ENCODE peak calls at places on chromosomes 7 and 10, in seven cellular contexts. Q is heart right ventricle, M is hepatocyte, Z is breast epithelium, K is lung, W is H9, H is kidney. U is an unnamed sample.

GRCh38 chr10:99533496-99534455 is 1.0 kb downstream of the NKX2-3 start:
- DNase-seq in H (no peak), Q (no peak), Z (no peak), M (no peak), W (peak), K (no peak), U (no peak)

GRCh38 chr10:91010952-91011351 is 90.1 kb upstream of the ANKRD1 start:
- DNase-seq in M (no peak), H (no peak), Z (no peak), K (no peak), Q (no peak), W (no peak), U (peak)

GRCh38 chr10:12535656-12536055 is 186.3 kb downstream of the CAMK1D start:
- DNase-seq in W (no peak), Q (no peak), Z (no peak), M (no peak), H (no peak), K (no peak), U (no peak)

GRCh38 chr7:141960687-141961422 is 12.7 kb downstream of the TAS2R38 start:
- DNase-seq in Q (no peak), M (no peak), K (no peak), W (no peak), H (no peak), Z (no peak), U (no peak)

GRCh38 chr7:100152937-100153666 is 4.4 kb downstream of the LAMTOR4 start:
- DNase-seq in H (no peak), M (no peak), W (no peak), Z (no peak), K (no peak), Q (no peak), U (no peak)

GRCh38 chr10:132856869-132857524 is 71.0 kb upstream of the NKX6-2 start:
- DNase-seq in H (peak), Q (no peak), K (no peak), W (peak), M (no peak), Z (no peak), U (no peak)

GRCh38 chr10:89805599-89806013 is 104.2 kb downstream of the KIF20B start:
- DNase-seq in Z (no peak), H (no peak), M (no peak), Q (no peak), W (no peak), K (no peak), U (no peak)

GRCh38 chr7:139741239-139741638 is 36.6 kb downstream of the HIPK2 start:
- DNase-seq in W (no peak), K (no peak), H (no peak), Q (no peak), M (no peak), Z (no peak), U (no peak)

GRCh38 chr7:132065193-132065972 is 509.0 kb upstream of the PODXL start:
- DNase-seq in H (no peak), Q (peak), M (peak), K (peak), W (no peak), Z (no peak), U (peak)

GRCh38 chr10:44780461-44780860 is 130.7 kb upstream of the TMEM72 start:
- DNase-seq in Q (no peak), M (no peak), Z (no peak), H (no peak), K (no peak), W (no peak), U (no peak)

GRCh38 chr7:49522111-49522510 is 251.3 kb upstream of the VWC2 start:
- DNase-seq in K (no peak), W (no peak), H (no peak), M (no peak), Q (no peak), Z (no peak), U (no peak)

GRCh38 chr7:87510430-87510875 is 35.0 kb upstream of the ABCB4 start:
- DNase-seq in M (no peak), K (no peak), Z (no peak), W (no peak), H (no peak), Q (no peak), U (no peak)

GRCh38 chr7:1961776-1962276 is 270.9 kb downstream of the MAD1L1 start:
- DNase-seq in W (no peak), M (no peak), K (no peak), H (peak), Q (no peak), Z (no peak), U (peak)

GRCh38 chr7:107661081-107661864 is 645 bp downstream of the SLC26A4 start:
- DNase-seq in H (peak), M (peak), Z (peak), Q (peak), W (peak), K (peak), U (peak)

GRCh38 chr10:28734940-28735759 is 57.8 kb downstream of the BAMBI start:
- DNase-seq in H (no peak), W (no peak), K (no peak), Z (no peak), M (peak), Q (no peak), U (peak)

GRCh38 chr10:96500519-96500918 is 13.2 kb downstream of the TLL2 start:
- DNase-seq in Q (no peak), W (peak), M (no peak), K (no peak), Z (no peak), H (no peak), U (no peak)

GRCh38 chr7:45181991-45182855 is 24.6 kb downstream of the RAMP3 start:
- DNase-seq in Q (no peak), M (no peak), K (no peak), W (peak), H (peak), Z (no peak), U (no peak)

GRCh38 chr7:33093266-33093665 is 15.9 kb downstream of the RP9 start:
- DNase-seq in K (no peak), Z (no peak), W (no peak), M (no peak), H (no peak), Q (no peak), U (no peak)
- TF ChIP-seq CTCF in K (no peak), Z (no peak), W (no peak), M (no peak), H (no peak), Q (no peak), U (no peak)

DNA sequence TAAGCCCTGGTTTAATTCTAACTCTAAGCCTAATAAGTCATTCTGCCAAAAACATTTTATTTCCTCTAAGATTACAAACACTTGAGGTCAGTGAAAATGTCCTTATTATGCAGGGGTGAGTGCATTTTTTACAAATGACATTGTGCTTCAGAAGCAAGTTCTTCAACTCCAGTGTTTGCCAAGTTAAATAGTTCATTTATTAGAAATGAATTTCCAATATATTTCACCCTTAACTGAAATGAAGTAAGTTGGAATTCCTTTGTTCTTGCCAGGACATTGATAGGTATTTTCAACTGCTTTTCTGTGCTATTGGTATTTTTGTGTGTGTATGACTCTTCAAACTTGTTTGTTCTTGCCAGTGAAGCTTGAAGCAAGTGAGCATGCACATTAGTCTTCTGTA is 89.5 kb upstream of the CCDC6 start:
- DNase-seq in K (no peak), H (no peak), M (no peak), Q (no peak), W (no peak), Z (no peak), U (no peak)
- H3K27ac ChIP-seq in K (peak), H (no peak), M (no peak), Q (no peak), W (no peak), Z (peak), U (no peak)

GRCh38 chr7:117872565-117873055 is 631 bp downstream of the CTTNBP2 start:
- DNase-seq in K (no peak), H (peak), Z (no peak), W (peak), Q (peak), M (peak), U (no peak)
- TF ChIP-seq CTCF in K (no peak), H (no peak), Z (no peak), W (no peak), Q (no peak), M (peak), U (no peak)

GRCh38 chr7:42650171-42650570 is 261.7 kb downstream of the C7orf25 start:
- DNase-seq in W (no peak), M (no peak), H (no peak), Q (no peak), Z (no peak), K (no peak), U (no peak)
- H3K27ac ChIP-seq in W (no peak), M (no peak), H (no peak), Q (no peak), Z (no peak), K (no peak), U (no peak)

GRCh38 chr7:8274589-8274988 is 12.6 kb upstream of the ICA1 start:
- DNase-seq in M (no peak), H (no peak), Q (no peak), Z (no peak), K (no peak), W (no peak), U (peak)

GRCh38 chr7:8282871-8283270 is 20.9 kb upstream of the ICA1 start:
- DNase-seq in K (no peak), M (no peak), H (no peak), Z (no peak), Q (no peak), W (no peak), U (no peak)

GRCh38 chr7:8282162-8282561 is 20.2 kb upstream of the ICA1 start:
- DNase-seq in Q (no peak), W (no peak), M (no peak), K (no peak), Z (no peak), H (no peak), U (no peak)

GRCh38 chr7:8278183-8278582 is 16.2 kb upstream of the ICA1 start:
- DNase-seq in W (no peak), H (no peak), K (no peak), M (no peak), Z (no peak), Q (no peak), U (no peak)

GRCh38 chr7:8277394-8277982 is 15.5 kb upstream of the ICA1 start:
- DNase-seq in M (peak), K (no peak), Q (no peak), Z (no peak), W (no peak), H (no peak), U (peak)
- TF ChIP-seq CTCF in M (peak), K (no peak), Q (no peak), Z (no peak), W (peak), H (no peak), U (no peak)

DNA sequence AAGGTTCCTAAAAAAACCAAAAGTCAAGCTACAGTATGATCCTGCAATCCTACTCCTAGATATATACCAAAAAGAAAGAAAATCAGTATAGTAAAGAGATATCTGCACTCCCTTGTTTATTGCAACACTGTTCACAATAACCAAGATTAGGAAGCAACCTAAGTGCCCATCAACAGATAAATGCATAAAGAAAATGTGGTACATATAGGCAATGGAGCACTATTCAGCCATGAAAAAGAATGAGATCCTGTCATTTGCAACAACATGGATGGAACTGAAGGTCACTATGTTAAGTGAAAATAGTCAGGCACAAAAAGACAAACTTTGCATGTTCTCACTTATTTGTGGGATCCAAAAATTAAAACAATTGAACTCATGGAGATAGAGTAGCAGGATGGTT is 1159.5 kb upstream of the AUTS2 start:
- DNase-seq in Q (no peak), W (no peak), H (no peak), Z (no peak), K (no peak), M (no peak), U (no peak)
- H3K27ac ChIP-seq in Q (no peak), W (no peak), H (no peak), Z (no peak), K (no peak), M (no peak), U (no peak)

GRCh38 chr10:110918633-110919348 is at the start of gene BBIP1:
- DNase-seq in K (no peak), W (no peak), H (peak), Z (no peak), M (peak), Q (no peak), U (peak)
- TF ChIP-seq CTCF in K (no peak), W (no peak), H (peak), Z (no peak), M (no peak), Q (no peak), U (peak)

GRCh38 chr10:114077815-114078219 is 34.2 kb downstream of the ADRB1 start:
- DNase-seq in Z (no peak), H (no peak), K (no peak), Q (no peak), M (no peak), W (peak), U (no peak)
- H3K27ac ChIP-seq in Z (no peak), H (no peak), K (no peak), Q (no peak), M (no peak), W (no peak), U (no peak)

U was measured in RWPE1.